ENCODE peak calls at places on chromosome 21, in seven cellular contexts. One of them, this sample, is unnamed.

GRCh38 chr21:19321688-19322087 is 918.1 kb upstream of the TMPRSS15 start:
- DNase-seq in SK-N-SH: no peak
- DNase-seq in H1: no peak
- DNase-seq in K562: no peak
- DNase-seq in HepG2: no peak
- DNase-seq in HCT116: no peak
- DNase-seq in GM12878: no peak
- DNase-seq in this sample: peak; percentile 71

GRCh38 chr21:22468893-22469292 is 1470.7 kb downstream of the NCAM2 start:
- DNase-seq in SK-N-SH: no peak
- DNase-seq in H1: no peak
- DNase-seq in K562: no peak
- DNase-seq in HepG2: no peak
- DNase-seq in HCT116: no peak
- DNase-seq in GM12878: no peak
- DNase-seq in this sample: no peak

GRCh38 chr21:32520885-32521735 is 64.2 kb downstream of the TCP10L start:
- DNase-seq in SK-N-SH: peak; percentile 62
- DNase-seq in H1: no peak
- DNase-seq in K562: no peak
- DNase-seq in HepG2: no peak
- DNase-seq in HCT116: no peak
- DNase-seq in GM12878: no peak
- DNase-seq in this sample: peak; percentile 95

GRCh38 chr21:25500598-25500997 is 106.7 kb downstream of the MRPL39 start:
- DNase-seq in SK-N-SH: no peak
- DNase-seq in H1: no peak
- DNase-seq in K562: no peak
- DNase-seq in HepG2: no peak
- DNase-seq in HCT116: no peak
- DNase-seq in GM12878: no peak
- DNase-seq in this sample: no peak

GRCh38 chr21:40507978-40508377 is 339.0 kb downstream of the DSCAM start:
- DNase-seq in SK-N-SH: no peak
- DNase-seq in H1: no peak
- DNase-seq in K562: no peak
- DNase-seq in HepG2: peak; percentile 55
- DNase-seq in HCT116: no peak
- DNase-seq in GM12878: no peak
- DNase-seq in this sample: no peak

GRCh38 chr21:40043866-40044265 is 176.6 kb downstream of the PCP4 start:
- DNase-seq in SK-N-SH: no peak
- DNase-seq in H1: no peak
- DNase-seq in K562: no peak
- DNase-seq in HepG2: no peak
- DNase-seq in HCT116: no peak
- DNase-seq in GM12878: no peak
- DNase-seq in this sample: no peak

GRCh38 chr21:16742116-16742515 is 770.7 kb upstream of the CXADR start:
- DNase-seq in SK-N-SH: no peak
- DNase-seq in H1: no peak
- DNase-seq in K562: no peak
- DNase-seq in HepG2: no peak
- DNase-seq in HCT116: no peak
- DNase-seq in GM12878: no peak
- DNase-seq in this sample: no peak

GRCh38 chr21:22885079-22885478 is 1886.9 kb downstream of the NCAM2 start:
- DNase-seq in SK-N-SH: no peak
- DNase-seq in H1: no peak
- DNase-seq in K562: no peak
- DNase-seq in HepG2: no peak
- DNase-seq in HCT116: no peak
- DNase-seq in GM12878: no peak
- DNase-seq in this sample: no peak

GRCh38 chr21:33550772-33551660 is 8.2 kb downstream of the SON start:
- DNase-seq in SK-N-SH: no peak
- DNase-seq in H1: no peak
- DNase-seq in K562: no peak
- DNase-seq in HepG2: no peak
- DNase-seq in HCT116: no peak
- DNase-seq in GM12878: no peak
- DNase-seq in this sample: no peak

GRCh38 chr21:33551664-33552063 is 8.8 kb downstream of the SON start:
- DNase-seq in SK-N-SH: no peak
- DNase-seq in H1: no peak
- DNase-seq in K562: no peak
- DNase-seq in HepG2: no peak
- DNase-seq in HCT116: no peak
- DNase-seq in GM12878: no peak
- DNase-seq in this sample: no peak

GRCh38 chr21:33554236-33554981 is 11.6 kb downstream of the SON start:
- DNase-seq in SK-N-SH: no peak
- DNase-seq in H1: no peak
- DNase-seq in K562: no peak
- DNase-seq in HepG2: no peak
- DNase-seq in HCT116: no peak
- DNase-seq in GM12878: no peak
- DNase-seq in this sample: no peak

GRCh38 chr21:33552999-33553598 is 10.3 kb downstream of the SON start:
- DNase-seq in SK-N-SH: no peak
- DNase-seq in H1: no peak
- DNase-seq in K562: no peak
- DNase-seq in HepG2: no peak
- DNase-seq in HCT116: no peak
- DNase-seq in GM12878: no peak
- DNase-seq in this sample: no peak

DNA sequence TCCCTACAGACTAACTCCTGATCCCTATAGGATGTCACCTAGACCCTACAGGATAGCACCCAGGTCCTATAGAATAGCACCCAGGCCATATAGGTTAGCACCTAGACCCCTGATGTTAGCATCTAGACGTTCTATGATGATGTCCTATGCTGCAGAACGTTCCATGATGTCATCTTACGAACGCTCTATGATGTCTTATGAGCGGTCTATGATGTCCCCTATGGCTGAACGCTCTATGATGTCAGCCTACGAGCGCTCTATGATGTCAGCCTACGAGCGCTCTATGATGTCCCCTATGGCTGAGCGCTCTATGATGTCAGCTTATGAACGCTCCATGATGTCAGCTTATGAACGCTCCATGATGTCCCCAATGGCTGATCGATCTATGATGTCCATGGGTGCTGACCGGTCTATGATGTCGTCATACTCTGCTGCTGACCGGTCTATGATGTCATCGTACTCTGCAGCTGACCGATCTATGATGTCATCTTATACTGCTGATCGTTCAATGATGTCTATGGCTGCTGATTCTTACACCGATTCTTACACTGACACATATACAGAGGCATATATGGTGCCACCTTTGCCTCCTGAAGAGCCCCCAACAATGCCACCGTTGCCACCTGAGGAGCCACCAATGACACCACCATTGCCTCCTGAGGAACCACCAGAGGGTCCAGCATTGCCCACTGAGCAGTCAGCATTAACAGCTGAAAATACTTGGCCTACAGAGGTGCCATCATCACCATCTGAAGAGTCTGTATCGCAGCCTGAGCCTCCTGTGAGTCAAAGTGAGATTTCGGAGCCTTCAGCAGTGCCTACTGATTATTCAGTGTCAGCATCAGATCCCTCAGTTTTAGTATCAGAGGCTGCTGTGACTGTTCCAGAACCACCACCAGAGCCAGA is 9.5 kb downstream of the SON start:
- DNase-seq in SK-N-SH: peak; percentile 38
- DNase-seq in H1: no peak
- DNase-seq in K562: no peak
- DNase-seq in HepG2: no peak
- DNase-seq in HCT116: no peak
- DNase-seq in GM12878: no peak
- DNase-seq in this sample: no peak
- TF ChIP-seq JUND in SK-N-SH: no peak
- TF ChIP-seq JUND in H1: no peak
- TF ChIP-seq JUND in K562: peak; percentile 3
- TF ChIP-seq JUND in HepG2: no peak
- TF ChIP-seq JUND in HCT116: peak; percentile 7
- TF ChIP-seq JUND in GM12878: no peak
- TF ChIP-seq JUND in this sample: no peak

GRCh38 chr21:38325761-38326420 is 69.1 kb downstream of the KCNJ15 start:
- DNase-seq in SK-N-SH: no peak
- DNase-seq in H1: no peak
- DNase-seq in K562: no peak
- DNase-seq in HepG2: no peak
- DNase-seq in HCT116: no peak
- DNase-seq in GM12878: no peak
- DNase-seq in this sample: no peak

GRCh38 chr21:38321568-38321967 is 64.8 kb downstream of the KCNJ15 start:
- DNase-seq in SK-N-SH: no peak
- DNase-seq in H1: no peak
- DNase-seq in K562: no peak
- DNase-seq in HepG2: no peak
- DNase-seq in HCT116: no peak
- DNase-seq in GM12878: no peak
- DNase-seq in this sample: no peak

GRCh38 chr21:38322551-38322950 is 65.8 kb downstream of the KCNJ15 start:
- DNase-seq in SK-N-SH: no peak
- DNase-seq in H1: no peak
- DNase-seq in K562: no peak
- DNase-seq in HepG2: no peak
- DNase-seq in HCT116: no peak
- DNase-seq in GM12878: no peak
- DNase-seq in this sample: no peak

GRCh38 chr21:38325216-38325615 is 68.4 kb downstream of the KCNJ15 start:
- DNase-seq in SK-N-SH: no peak
- DNase-seq in H1: no peak
- DNase-seq in K562: no peak
- DNase-seq in HepG2: no peak
- DNase-seq in HCT116: no peak
- DNase-seq in GM12878: no peak
- DNase-seq in this sample: no peak

DNA sequence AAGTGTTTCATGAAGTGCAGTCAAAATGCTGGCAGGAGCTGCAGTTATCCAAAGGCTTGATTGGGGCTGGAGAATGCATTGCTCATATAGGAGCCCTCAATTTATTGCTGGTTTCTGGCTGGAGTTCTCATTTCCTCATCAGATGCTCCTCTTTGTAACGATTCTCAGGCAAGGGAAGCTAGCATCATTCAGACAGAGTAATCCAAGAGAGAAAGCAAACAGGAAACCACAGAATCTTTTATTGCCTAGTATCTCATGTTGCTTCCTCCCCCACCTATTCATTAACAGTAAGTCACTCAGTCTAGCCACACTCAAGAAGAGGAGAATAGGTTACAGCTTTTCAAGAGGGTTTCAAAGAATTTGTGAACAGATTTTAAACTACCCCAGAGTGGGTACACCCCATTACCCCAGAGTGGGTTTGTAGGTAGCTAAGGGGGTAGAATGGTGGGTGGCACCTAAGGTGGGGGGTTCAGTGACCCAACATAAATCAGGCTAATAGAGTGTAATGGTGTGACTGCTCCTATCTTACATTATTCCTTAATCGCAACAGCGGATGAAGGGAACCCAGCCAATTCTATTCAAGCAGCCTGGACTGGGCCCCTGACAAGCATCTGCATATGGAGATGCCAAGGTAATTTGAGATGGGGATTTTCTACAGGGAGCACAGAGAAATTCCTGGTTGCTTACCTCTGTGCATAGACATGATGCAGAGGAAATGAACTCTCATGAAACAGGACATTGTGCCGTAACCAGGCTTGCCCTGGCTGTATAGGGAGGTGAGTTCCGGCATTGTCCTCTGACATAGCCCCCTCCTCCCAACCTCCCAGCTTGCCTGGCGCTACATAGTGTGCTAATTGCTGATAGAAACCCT is 67.2 kb downstream of the KCNJ15 start:
- DNase-seq in SK-N-SH: no peak
- DNase-seq in H1: no peak
- DNase-seq in K562: no peak
- DNase-seq in HepG2: no peak
- DNase-seq in HCT116: no peak
- DNase-seq in GM12878: no peak
- DNase-seq in this sample: no peak
- TF ChIP-seq JUND in SK-N-SH: peak; percentile 21
- TF ChIP-seq JUND in H1: no peak
- TF ChIP-seq JUND in K562: no peak
- TF ChIP-seq JUND in HepG2: no peak
- TF ChIP-seq JUND in HCT116: no peak
- TF ChIP-seq JUND in GM12878: no peak
- TF ChIP-seq JUND in this sample: no peak

DNA sequence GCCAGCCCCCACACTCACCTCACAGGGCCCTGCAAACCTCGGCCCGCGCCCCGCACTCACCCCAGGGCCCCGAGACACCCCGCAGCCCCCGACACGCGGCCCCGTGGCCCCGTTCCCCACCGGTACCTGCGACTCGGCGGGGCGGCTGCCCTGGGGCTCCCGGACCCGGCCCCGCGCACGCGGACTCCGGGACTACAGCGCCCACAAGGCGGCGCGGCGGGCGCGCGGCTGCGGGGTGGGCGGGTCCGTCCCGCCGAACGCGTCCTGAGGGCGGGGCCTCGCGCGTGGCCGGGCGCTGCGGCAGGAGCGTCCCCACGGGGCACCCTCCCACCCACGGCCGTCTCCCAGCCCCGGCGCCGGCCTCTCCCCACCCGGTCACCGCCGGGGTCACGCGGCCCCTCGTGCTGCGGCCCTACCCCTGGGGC is at the start of gene SLC19A1:
- DNase-seq in SK-N-SH: peak; percentile 99
- DNase-seq in H1: peak; percentile 71
- DNase-seq in K562: peak; percentile 98
- DNase-seq in HepG2: no peak
- DNase-seq in HCT116: no peak
- DNase-seq in GM12878: no peak
- DNase-seq in this sample: peak; percentile 97
- TF ChIP-seq JUND in SK-N-SH: no peak
- TF ChIP-seq JUND in H1: no peak
- TF ChIP-seq JUND in K562: no peak
- TF ChIP-seq JUND in HepG2: no peak
- TF ChIP-seq JUND in HCT116: no peak
- TF ChIP-seq JUND in GM12878: no peak
- TF ChIP-seq JUND in this sample: no peak

GRCh38 chr21:37233551-37234146 is 33.5 kb downstream of the VPS26C start:
- DNase-seq in SK-N-SH: no peak
- DNase-seq in H1: peak; percentile 31
- DNase-seq in K562: no peak
- DNase-seq in HepG2: no peak
- DNase-seq in HCT116: no peak
- DNase-seq in GM12878: no peak
- DNase-seq in this sample: no peak

GRCh38 chr21:37240978-37241377 is 26.2 kb downstream of the VPS26C start:
- DNase-seq in SK-N-SH: no peak
- DNase-seq in H1: peak; percentile 33
- DNase-seq in K562: no peak
- DNase-seq in HepG2: no peak
- DNase-seq in HCT116: no peak
- DNase-seq in GM12878: no peak
- DNase-seq in this sample: no peak

GRCh38 chr21:37237346-37237745 is 29.8 kb downstream of the VPS26C start:
- DNase-seq in SK-N-SH: no peak
- DNase-seq in H1: no peak
- DNase-seq in K562: no peak
- DNase-seq in HepG2: no peak
- DNase-seq in HCT116: no peak
- DNase-seq in GM12878: no peak
- DNase-seq in this sample: no peak

GRCh38 chr21:37241426-37241825 is 25.7 kb downstream of the VPS26C start:
- DNase-seq in SK-N-SH: no peak
- DNase-seq in H1: peak; percentile 23
- DNase-seq in K562: no peak
- DNase-seq in HepG2: no peak
- DNase-seq in HCT116: no peak
- DNase-seq in GM12878: no peak
- DNase-seq in this sample: no peak

DNA sequence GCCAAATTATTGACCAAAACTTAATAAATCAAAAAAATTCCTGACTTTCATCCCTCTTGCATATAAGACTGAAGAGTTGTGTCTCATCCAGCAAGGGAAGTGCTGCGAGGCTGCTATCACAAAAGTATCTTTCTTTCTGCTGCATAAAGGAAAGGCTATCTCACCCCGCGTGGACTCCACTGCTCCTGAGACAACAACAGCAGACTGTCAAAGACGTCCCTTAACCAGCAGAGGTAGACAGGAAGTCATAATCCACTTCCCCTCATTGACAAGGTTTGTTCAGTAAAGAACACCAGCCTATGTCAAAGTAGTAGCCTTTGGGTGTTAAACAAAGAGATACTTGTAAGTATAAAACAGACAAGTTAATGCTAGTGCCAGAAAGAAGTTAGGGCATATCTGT is 29.4 kb downstream of the VPS26C start:
- DNase-seq in SK-N-SH: no peak
- DNase-seq in H1: peak; percentile 2
- DNase-seq in K562: no peak
- DNase-seq in HepG2: no peak
- DNase-seq in HCT116: no peak
- DNase-seq in GM12878: no peak
- DNase-seq in this sample: no peak
- TF ChIP-seq JUND in SK-N-SH: no peak
- TF ChIP-seq JUND in H1: no peak
- TF ChIP-seq JUND in K562: no peak
- TF ChIP-seq JUND in HepG2: no peak
- TF ChIP-seq JUND in HCT116: no peak
- TF ChIP-seq JUND in GM12878: no peak
- TF ChIP-seq JUND in this sample: no peak